ENCODE peak calls at places on chromosomes 11 and 22, in six cellular contexts. I is GM23338, M is A549, V is HCT116, J is K562, T is Panc1. K is an unnamed sample.

GRCh38 chr11:44258190-44258489 is 51.8 kb downstream of the ALX4 start:
- DNase-seq in J (peak; percentile 22), V (no peak), M (no peak), I (no peak), T (no peak), K (no peak)

GRCh38 chr11:129280027-129280811 is 88.1 kb upstream of the ARHGAP32 start:
- DNase-seq in T (no peak), V (no peak), I (no peak), J (no peak), M (no peak), K (peak; percentile 58)

GRCh38 chr11:122784325-122785155 is 53.8 kb upstream of the CRTAM start:
- DNase-seq in T (no peak), I (no peak), J (no peak), M (no peak), V (no peak), K (no peak)

GRCh38 chr11:74546752-74547151 is 45.6 kb upstream of the POLD3 start:
- DNase-seq in T (no peak), I (no peak), M (no peak), J (no peak), V (no peak), K (peak; percentile 8)

GRCh38 chr22:17268501-17269223 is 49.4 kb upstream of the ADA2 start:
- DNase-seq in J (peak; percentile 30), V (no peak), T (no peak), M (no peak), I (peak; percentile 84), K (no peak)

GRCh38 chr11:127074151-127074761 is 73.7 kb upstream of the KIRREL3 start:
- DNase-seq in J (peak; percentile 39), V (no peak), I (peak; percentile 50), T (peak; percentile 10), M (peak; percentile 45), K (peak; percentile 38)

GRCh38 chr11:75562836-75563484 is 907 bp downstream of the SERPINH1 start:
- DNase-seq in J (peak; percentile 82), V (no peak), M (no peak), T (no peak), I (peak; percentile 98), K (no peak)

GRCh38 chr11:48052183-48053040 is 72.1 kb downstream of the PTPRJ start:
- DNase-seq in M (no peak), V (peak; percentile 19), I (peak; percentile 82), T (no peak), J (no peak), K (no peak)

GRCh38 chr11:102046841-102047240 is 396 bp upstream of the CFAP300 start:
- DNase-seq in V (no peak), I (no peak), J (no peak), M (no peak), T (no peak), K (no peak)

GRCh38 chr11:72224587-72225410 is at the start of gene INPPL1:
- DNase-seq in V (no peak), T (no peak), M (no peak), I (peak; percentile 76), J (peak; percentile 62), K (no peak)

GRCh38 chr11:65357856-65358356 is 3.4 kb downstream of the TIGD3 start:
- DNase-seq in T (no peak), J (peak; percentile 74), M (no peak), V (no peak), I (no peak), K (peak; percentile 95)

GRCh38 chr11:60863550-60864521 is 3.5 kb upstream of the ZP1 start:
- DNase-seq in I (no peak), T (no peak), M (no peak), J (peak; percentile 83), V (no peak), K (no peak)

GRCh38 chr22:40177738-40178416 is at the start of gene TNRC6B:
- DNase-seq in T (peak; percentile 83), M (peak; percentile 59), J (peak; percentile 94), V (peak; percentile 95), I (peak; percentile 98), K (peak; percentile 98)

GRCh38 chr11:17635551-17635938 is 83.8 kb upstream of the MYOD1 start:
- DNase-seq in J (no peak), M (no peak), I (peak; percentile 48), V (no peak), T (no peak), K (no peak)

GRCh38 chr11:58524232-58525036 is 16.5 kb upstream of the OR5B21 start:
- DNase-seq in M (peak; percentile 71), I (peak; percentile 92), J (peak; percentile 84), T (peak; percentile 59), V (peak; percentile 71), K (peak; percentile 68)

GRCh38 chr11:44172966-44173365 is 77.5 kb downstream of the EXT2 start:
- DNase-seq in J (no peak), T (no peak), I (no peak), M (no peak), V (no peak), K (no peak)

GRCh38 chr11:41659990-41660389 is 200.5 kb upstream of the LRRC4C start:
- DNase-seq in V (no peak), J (no peak), T (peak; percentile 15), M (no peak), I (peak; percentile 3), K (no peak)

GRCh38 chr11:46112961-46113617 is 8.2 kb downstream of the PHF21A start:
- DNase-seq in V (peak; percentile 67), T (no peak), M (peak; percentile 74), I (peak; percentile 93), J (peak; percentile 88), K (peak; percentile 59)

GRCh38 chr11:105156231-105156630 is 16.7 kb upstream of the CARD18 start:
- DNase-seq in T (no peak), V (no peak), J (no peak), M (no peak), I (peak; percentile 1), K (peak; percentile 28)

GRCh38 chr11:30917859-30918478 is 331.8 kb upstream of the MPPED2 start:
- DNase-seq in I (peak; percentile 82), V (peak; percentile 27), T (peak; percentile 17), J (peak; percentile 50), M (peak; percentile 6), K (peak; percentile 40)

GRCh38 chr11:1490651-1491050 is 4.1 kb upstream of the MOB2 start:
- DNase-seq in J (no peak), T (no peak), I (no peak), M (no peak), V (no peak), K (no peak)

GRCh38 chr11:1486054-1486825 is at the start of gene MOB2:
- DNase-seq in J (no peak), I (peak; percentile 48), M (no peak), T (no peak), V (no peak), K (no peak)

GRCh38 chr11:1487091-1487850 is 692 bp upstream of the MOB2 start:
- DNase-seq in I (no peak), V (no peak), M (no peak), T (no peak), J (no peak), K (no peak)

GRCh38 chr11:1487851-1488574 is 1.4 kb upstream of the MOB2 start:
- DNase-seq in M (no peak), I (no peak), J (no peak), V (no peak), T (no peak), K (no peak)

DNA sequence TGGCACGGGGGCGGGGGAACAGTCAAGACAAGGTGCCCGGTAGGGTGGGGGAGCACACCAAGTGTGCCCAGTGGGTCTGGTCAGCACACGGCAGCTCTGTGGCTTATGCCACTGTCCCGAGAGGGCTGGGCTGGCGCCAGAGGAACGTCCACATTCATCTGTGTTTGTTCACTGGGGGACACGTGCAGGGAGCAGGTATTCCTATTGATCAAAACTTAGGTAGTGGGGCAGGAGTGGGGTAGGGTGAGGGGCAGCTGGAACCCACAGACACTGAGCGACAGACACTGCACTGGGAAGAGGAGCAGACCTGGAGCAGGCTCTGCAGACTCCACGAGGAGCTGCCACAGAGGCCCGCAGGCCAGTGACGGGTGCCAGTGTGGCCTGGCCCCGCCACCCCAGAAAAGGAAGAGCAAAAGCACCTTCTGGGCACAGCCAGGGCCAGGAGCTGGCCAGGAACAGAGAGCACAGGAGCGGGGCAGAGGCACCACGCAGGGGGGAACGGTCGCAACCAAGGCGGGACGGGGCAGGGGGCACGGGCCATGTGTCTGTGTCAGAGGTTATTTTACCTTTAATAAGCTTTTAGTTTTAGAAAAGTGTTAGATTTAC is 2.1 kb upstream of the MOB2 start:
- DNase-seq in T (no peak), I (no peak), V (no peak), J (no peak), M (no peak), K (no peak)
- TF ChIP-seq REST in T (no peak), I (no peak), V (no peak), J (no peak), M (no peak), K (no peak)

DNA sequence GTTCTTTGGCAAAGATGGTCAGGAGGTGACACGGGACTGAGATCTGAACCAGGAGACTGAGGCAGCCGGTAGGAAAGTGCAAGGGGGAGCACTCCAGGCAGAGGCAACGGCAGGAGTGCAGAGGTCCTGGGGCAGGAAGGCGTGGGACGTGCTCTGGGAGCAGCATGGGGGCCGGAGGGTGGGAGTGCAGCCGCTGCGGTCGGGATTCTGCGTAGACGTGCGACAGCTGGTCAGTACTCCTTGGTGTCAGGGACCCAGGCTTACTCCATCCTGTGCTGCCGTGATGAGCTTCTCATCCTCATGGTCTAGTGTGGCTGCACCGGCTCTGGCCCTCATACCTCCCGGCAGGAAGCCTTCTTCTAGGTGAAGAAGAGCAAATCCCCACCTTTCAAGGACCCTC is 16.9 kb upstream of the TRMU start:
- DNase-seq in V (no peak), J (no peak), M (no peak), T (no peak), I (no peak), K (no peak)
- TF ChIP-seq REST in V (no peak), J (no peak), M (no peak), T (no peak), I (no peak), K (no peak)

GRCh38 chr22:44286673-44287072 is 26.1 kb downstream of the SHISAL1 start:
- DNase-seq in I (no peak), V (no peak), M (no peak), J (no peak), T (no peak), K (no peak)
- TF ChIP-seq REST in I (no peak), V (no peak), M (no peak), J (no peak), T (no peak), K (no peak)

GRCh38 chr11:32178692-32179091 is 87.8 kb downstream of the RCN1 start:
- DNase-seq in I (no peak), V (no peak), J (no peak), M (no peak), T (no peak), K (no peak)

GRCh38 chr11:32187106-32187505 is 96.2 kb downstream of the RCN1 start:
- DNase-seq in T (no peak), J (no peak), I (no peak), V (no peak), M (no peak), K (no peak)

GRCh38 chr11:32186118-32186517 is 95.2 kb downstream of the RCN1 start:
- DNase-seq in M (no peak), I (no peak), V (no peak), T (no peak), J (no peak), K (no peak)

GRCh38 chr11:32184057-32185055 is 93.5 kb downstream of the RCN1 start:
- DNase-seq in M (no peak), V (no peak), I (no peak), J (no peak), T (no peak), K (no peak)

DNA sequence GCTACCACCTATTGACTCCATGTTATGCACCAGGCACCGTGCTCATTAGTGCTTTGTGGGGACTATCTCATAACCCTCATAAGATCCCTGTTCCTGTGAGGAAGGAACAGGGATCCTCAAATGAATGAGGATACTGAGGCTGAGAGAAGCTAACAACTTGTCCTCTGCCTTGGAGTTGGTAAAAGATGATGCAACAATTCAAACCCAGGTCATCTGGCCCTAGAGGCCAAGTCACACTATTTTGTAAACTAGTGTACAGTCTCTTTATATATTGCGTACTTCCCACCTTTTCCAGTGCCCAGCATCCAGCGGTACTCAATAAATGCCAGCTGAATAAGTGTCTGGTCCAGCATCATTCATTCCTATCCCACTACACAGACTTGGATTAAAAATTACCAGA is 92.6 kb downstream of the RCN1 start:
- DNase-seq in V (no peak), I (no peak), J (no peak), T (no peak), M (no peak), K (no peak)
- TF ChIP-seq REST in V (no peak), I (no peak), J (no peak), T (no peak), M (no peak), K (no peak)

K was measured in HepG2.